ENCODE peak calls at places on chromosome 9, in ten cellular contexts. One of them, this sample, is unnamed.

GRCh38 chr9:34719021-34719768 is 9.3 kb upstream of the CCL21 start:
- DNase-seq in stomach: no peak
- DNase-seq in cardiac muscle cell: no peak
- DNase-seq in left ventricle myocardium inferior: no peak
- DNase-seq in neural progenitor cell: no peak
- DNase-seq in MM.1S: no peak
- DNase-seq in fibroblast of lung: no peak
- DNase-seq in HCT116: no peak
- DNase-seq in transverse colon: no peak
- DNase-seq in right atrium auricular region: no peak
- DNase-seq in this sample: no peak

GRCh38 chr9:77598961-77599360 is 49.2 kb downstream of the GNA14 start:
- DNase-seq in stomach: no peak
- DNase-seq in cardiac muscle cell: no peak
- DNase-seq in left ventricle myocardium inferior: no peak
- DNase-seq in neural progenitor cell: no peak
- DNase-seq in MM.1S: no peak
- DNase-seq in fibroblast of lung: no peak
- DNase-seq in HCT116: no peak
- DNase-seq in transverse colon: no peak
- DNase-seq in right atrium auricular region: no peak
- DNase-seq in this sample: no peak

GRCh38 chr9:136234597-136234996 is 11.0 kb downstream of the QSOX2 start:
- DNase-seq in stomach: no peak
- DNase-seq in cardiac muscle cell: no peak
- DNase-seq in left ventricle myocardium inferior: no peak
- DNase-seq in neural progenitor cell: no peak
- DNase-seq in MM.1S: no peak
- DNase-seq in fibroblast of lung: no peak
- DNase-seq in HCT116: no peak
- DNase-seq in transverse colon: no peak
- DNase-seq in right atrium auricular region: no peak
- DNase-seq in this sample: no peak

GRCh38 chr9:126621919-126622735 is 8.4 kb downstream of the LMX1B start:
- DNase-seq in stomach: no peak
- DNase-seq in cardiac muscle cell: no peak
- DNase-seq in left ventricle myocardium inferior: no peak
- DNase-seq in neural progenitor cell: no peak
- DNase-seq in MM.1S: no peak
- DNase-seq in fibroblast of lung: no peak
- DNase-seq in HCT116: no peak
- DNase-seq in transverse colon: no peak
- DNase-seq in right atrium auricular region: no peak
- DNase-seq in this sample: no peak

GRCh38 chr9:116491659-116492058 is 195.4 kb upstream of the TRIM32 start:
- DNase-seq in stomach: no peak
- DNase-seq in cardiac muscle cell: no peak
- DNase-seq in left ventricle myocardium inferior: no peak
- DNase-seq in neural progenitor cell: no peak
- DNase-seq in MM.1S: no peak
- DNase-seq in fibroblast of lung: peak; percentile 57
- DNase-seq in HCT116: no peak
- DNase-seq in transverse colon: no peak
- DNase-seq in right atrium auricular region: no peak
- DNase-seq in this sample: no peak

GRCh38 chr9:129500166-129500862 is 120.6 kb downstream of the C9orf50 start:
- DNase-seq in stomach: no peak
- DNase-seq in cardiac muscle cell: no peak
- DNase-seq in left ventricle myocardium inferior: no peak
- DNase-seq in neural progenitor cell: peak; percentile 92
- DNase-seq in MM.1S: no peak
- DNase-seq in fibroblast of lung: no peak
- DNase-seq in HCT116: no peak
- DNase-seq in transverse colon: no peak
- DNase-seq in right atrium auricular region: no peak
- DNase-seq in this sample: no peak

GRCh38 chr9:10059044-10059443 is 553.8 kb downstream of the PTPRD start:
- DNase-seq in stomach: no peak
- DNase-seq in cardiac muscle cell: no peak
- DNase-seq in left ventricle myocardium inferior: no peak
- DNase-seq in neural progenitor cell: no peak
- DNase-seq in MM.1S: no peak
- DNase-seq in fibroblast of lung: peak; percentile 85
- DNase-seq in HCT116: no peak
- DNase-seq in transverse colon: no peak
- DNase-seq in right atrium auricular region: no peak
- DNase-seq in this sample: no peak

GRCh38 chr9:29691758-29692407 is 2118.6 kb upstream of the C9orf72 start:
- DNase-seq in stomach: no peak
- DNase-seq in cardiac muscle cell: peak; percentile 69
- DNase-seq in left ventricle myocardium inferior: no peak
- DNase-seq in neural progenitor cell: peak; percentile 79
- DNase-seq in MM.1S: peak; percentile 15
- DNase-seq in fibroblast of lung: peak; percentile 25
- DNase-seq in HCT116: peak; percentile 23
- DNase-seq in transverse colon: no peak
- DNase-seq in right atrium auricular region: no peak
- DNase-seq in this sample: no peak

GRCh38 chr9:94665606-94666005 is 26.3 kb upstream of the FBP1 start:
- DNase-seq in stomach: no peak
- DNase-seq in cardiac muscle cell: no peak
- DNase-seq in left ventricle myocardium inferior: no peak
- DNase-seq in neural progenitor cell: peak; percentile 22
- DNase-seq in MM.1S: no peak
- DNase-seq in fibroblast of lung: no peak
- DNase-seq in HCT116: no peak
- DNase-seq in transverse colon: no peak
- DNase-seq in right atrium auricular region: no peak
- DNase-seq in this sample: no peak

GRCh38 chr9:94663139-94663538 is 23.8 kb upstream of the FBP1 start:
- DNase-seq in stomach: no peak
- DNase-seq in cardiac muscle cell: no peak
- DNase-seq in left ventricle myocardium inferior: no peak
- DNase-seq in neural progenitor cell: no peak
- DNase-seq in MM.1S: no peak
- DNase-seq in fibroblast of lung: no peak
- DNase-seq in HCT116: no peak
- DNase-seq in transverse colon: no peak
- DNase-seq in right atrium auricular region: no peak
- DNase-seq in this sample: no peak

GRCh38 chr9:94666364-94667099 is 27.2 kb upstream of the FBP1 start:
- DNase-seq in stomach: no peak
- DNase-seq in cardiac muscle cell: no peak
- DNase-seq in left ventricle myocardium inferior: no peak
- DNase-seq in neural progenitor cell: no peak
- DNase-seq in MM.1S: no peak
- DNase-seq in fibroblast of lung: no peak
- DNase-seq in HCT116: no peak
- DNase-seq in transverse colon: no peak
- DNase-seq in right atrium auricular region: no peak
- DNase-seq in this sample: no peak

GRCh38 chr9:94672811-94673487 is 33.6 kb upstream of the FBP1 start:
- DNase-seq in stomach: no peak
- DNase-seq in cardiac muscle cell: no peak
- DNase-seq in left ventricle myocardium inferior: no peak
- DNase-seq in neural progenitor cell: no peak
- DNase-seq in MM.1S: no peak
- DNase-seq in fibroblast of lung: peak; percentile 56
- DNase-seq in HCT116: no peak
- DNase-seq in transverse colon: no peak
- DNase-seq in right atrium auricular region: no peak
- DNase-seq in this sample: no peak

GRCh38 chr9:94668424-94668916 is 29.2 kb upstream of the FBP1 start:
- DNase-seq in stomach: no peak
- DNase-seq in cardiac muscle cell: no peak
- DNase-seq in left ventricle myocardium inferior: no peak
- DNase-seq in neural progenitor cell: no peak
- DNase-seq in MM.1S: no peak
- DNase-seq in fibroblast of lung: no peak
- DNase-seq in HCT116: no peak
- DNase-seq in transverse colon: no peak
- DNase-seq in right atrium auricular region: no peak
- DNase-seq in this sample: no peak
- TF ChIP-seq CTCF in stomach: no peak
- TF ChIP-seq CTCF in cardiac muscle cell: no peak
- TF ChIP-seq CTCF in left ventricle myocardium inferior: no peak
- TF ChIP-seq CTCF in neural progenitor cell: no peak
- TF ChIP-seq CTCF in MM.1S: no peak
- TF ChIP-seq CTCF in fibroblast of lung: no peak
- TF ChIP-seq CTCF in HCT116: no peak
- TF ChIP-seq CTCF in transverse colon: no peak
- TF ChIP-seq CTCF in right atrium auricular region: no peak
- TF ChIP-seq CTCF in this sample: no peak

DNA sequence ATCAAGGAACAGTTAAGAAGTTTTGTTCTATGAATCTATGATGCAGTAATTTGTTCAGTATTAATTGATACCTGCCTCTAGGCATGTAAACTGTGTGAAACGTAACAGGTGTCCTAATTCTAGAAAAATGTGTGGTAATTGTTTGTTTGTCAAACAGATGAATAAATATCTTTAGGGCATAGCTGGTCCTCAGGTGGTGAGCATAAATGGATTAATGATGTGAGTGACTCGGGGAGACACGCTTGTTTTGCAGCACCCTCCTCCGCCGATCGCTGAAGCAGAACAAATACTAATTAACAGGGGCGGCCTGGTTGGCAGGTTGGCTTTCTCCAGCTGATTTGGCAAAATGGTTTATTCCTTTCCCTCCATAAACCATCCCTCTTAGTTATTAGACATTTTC is 88.8 kb downstream of the TLE4 start:
- DNase-seq in stomach: no peak
- DNase-seq in cardiac muscle cell: no peak
- DNase-seq in left ventricle myocardium inferior: no peak
- DNase-seq in neural progenitor cell: peak; percentile 78
- DNase-seq in MM.1S: no peak
- DNase-seq in fibroblast of lung: no peak
- DNase-seq in HCT116: no peak
- DNase-seq in transverse colon: no peak
- DNase-seq in right atrium auricular region: no peak
- DNase-seq in this sample: no peak
- H3K4me1 ChIP-seq in stomach: peaks cover 58% of the 10 kb centered on the region
- H3K4me1 ChIP-seq in cardiac muscle cell: no peaks in the 10 kb centered on the region
- H3K4me1 ChIP-seq in left ventricle myocardium inferior: peaks cover 38% of the 10 kb centered on the region
- H3K4me1 ChIP-seq in neural progenitor cell: peaks cover 79% of the 10 kb centered on the region
- H3K4me1 ChIP-seq in MM.1S: no peaks in the 10 kb centered on the region
- H3K4me1 ChIP-seq in fibroblast of lung: no peaks in the 10 kb centered on the region
- H3K4me1 ChIP-seq in HCT116: no peaks in the 10 kb centered on the region
- H3K4me1 ChIP-seq in transverse colon: no peaks in the 10 kb centered on the region
- H3K4me1 ChIP-seq in right atrium auricular region: peaks cover 32% of the 10 kb centered on the region
- H3K4me1 ChIP-seq in this sample: peaks cover 29% of the 10 kb centered on the region

GRCh38 chr9:112352209-112352608 is 18.8 kb upstream of the PTBP3 start:
- DNase-seq in stomach: no peak
- DNase-seq in cardiac muscle cell: no peak
- DNase-seq in left ventricle myocardium inferior: no peak
- DNase-seq in neural progenitor cell: no peak
- DNase-seq in MM.1S: no peak
- DNase-seq in fibroblast of lung: no peak
- DNase-seq in HCT116: no peak
- DNase-seq in transverse colon: no peak
- DNase-seq in right atrium auricular region: no peak
- DNase-seq in this sample: no peak

GRCh38 chr9:112360047-112360804 is 19.7 kb upstream of the HSDL2 start:
- DNase-seq in stomach: no peak
- DNase-seq in cardiac muscle cell: no peak
- DNase-seq in left ventricle myocardium inferior: no peak
- DNase-seq in neural progenitor cell: no peak
- DNase-seq in MM.1S: no peak
- DNase-seq in fibroblast of lung: peak; percentile 16
- DNase-seq in HCT116: no peak
- DNase-seq in transverse colon: no peak
- DNase-seq in right atrium auricular region: no peak
- DNase-seq in this sample: no peak

GRCh38 chr9:112351184-112351583 is 17.8 kb upstream of the PTBP3 start:
- DNase-seq in stomach: no peak
- DNase-seq in cardiac muscle cell: no peak
- DNase-seq in left ventricle myocardium inferior: no peak
- DNase-seq in neural progenitor cell: no peak
- DNase-seq in MM.1S: no peak
- DNase-seq in fibroblast of lung: no peak
- DNase-seq in HCT116: no peak
- DNase-seq in transverse colon: no peak
- DNase-seq in right atrium auricular region: no peak
- DNase-seq in this sample: no peak

GRCh38 chr9:112354081-112354743 is 20.8 kb upstream of the PTBP3 start:
- DNase-seq in stomach: no peak
- DNase-seq in cardiac muscle cell: no peak
- DNase-seq in left ventricle myocardium inferior: no peak
- DNase-seq in neural progenitor cell: no peak
- DNase-seq in MM.1S: no peak
- DNase-seq in fibroblast of lung: no peak
- DNase-seq in HCT116: no peak
- DNase-seq in transverse colon: no peak
- DNase-seq in right atrium auricular region: no peak
- DNase-seq in this sample: no peak

DNA sequence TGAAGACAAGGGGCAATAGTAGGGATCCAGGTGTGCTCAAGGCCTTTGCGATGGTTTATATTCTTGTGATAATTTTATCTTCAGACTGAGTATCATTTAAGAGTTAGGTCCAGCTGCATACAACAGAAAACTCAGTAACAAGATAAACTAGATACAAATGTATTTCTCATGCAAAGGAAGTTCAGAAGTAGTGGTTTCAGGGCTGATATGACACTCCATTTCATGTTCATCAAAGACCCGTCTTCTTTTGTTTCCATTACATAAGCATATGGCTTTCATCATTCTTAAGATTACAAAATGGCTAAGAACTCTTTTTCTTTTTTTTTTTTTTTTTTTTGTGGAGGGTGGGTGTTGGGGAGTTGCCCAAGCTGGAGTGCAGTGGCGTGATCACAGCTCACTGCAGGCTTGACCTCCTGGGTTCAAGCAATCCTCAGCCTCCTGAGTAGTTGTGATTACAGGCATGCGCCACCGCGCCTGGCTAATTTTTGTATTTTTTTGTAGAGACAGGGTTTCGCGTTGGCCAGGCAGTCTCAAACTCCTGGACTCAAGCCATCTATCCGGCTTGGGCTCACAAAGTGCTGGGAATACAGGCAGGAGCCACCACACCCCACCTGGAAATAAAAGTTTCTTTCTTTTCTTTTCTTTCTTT is 22.0 kb upstream of the PTBP3 start:
- DNase-seq in stomach: no peak
- DNase-seq in cardiac muscle cell: no peak
- DNase-seq in left ventricle myocardium inferior: no peak
- DNase-seq in neural progenitor cell: no peak
- DNase-seq in MM.1S: no peak
- DNase-seq in fibroblast of lung: peak; percentile 50
- DNase-seq in HCT116: no peak
- DNase-seq in transverse colon: no peak
- DNase-seq in right atrium auricular region: no peak
- DNase-seq in this sample: no peak
- TF ChIP-seq CTCF in stomach: no peak
- TF ChIP-seq CTCF in cardiac muscle cell: no peak
- TF ChIP-seq CTCF in left ventricle myocardium inferior: no peak
- TF ChIP-seq CTCF in neural progenitor cell: no peak
- TF ChIP-seq CTCF in MM.1S: no peak
- TF ChIP-seq CTCF in fibroblast of lung: no peak
- TF ChIP-seq CTCF in HCT116: no peak
- TF ChIP-seq CTCF in transverse colon: no peak
- TF ChIP-seq CTCF in right atrium auricular region: no peak
- TF ChIP-seq CTCF in this sample: no peak

GRCh38 chr9:133331641-133332380 is 4.2 kb downstream of the SURF6 start:
- DNase-seq in stomach: no peak
- DNase-seq in cardiac muscle cell: no peak
- DNase-seq in left ventricle myocardium inferior: no peak
- DNase-seq in neural progenitor cell: no peak
- DNase-seq in MM.1S: no peak
- DNase-seq in fibroblast of lung: no peak
- DNase-seq in HCT116: no peak
- DNase-seq in transverse colon: no peak
- DNase-seq in right atrium auricular region: no peak
- DNase-seq in this sample: no peak

GRCh38 chr9:133333011-133333410 is 3.0 kb downstream of the SURF6 start:
- DNase-seq in stomach: no peak
- DNase-seq in cardiac muscle cell: no peak
- DNase-seq in left ventricle myocardium inferior: no peak
- DNase-seq in neural progenitor cell: no peak
- DNase-seq in MM.1S: no peak
- DNase-seq in fibroblast of lung: no peak
- DNase-seq in HCT116: no peak
- DNase-seq in transverse colon: no peak
- DNase-seq in right atrium auricular region: no peak
- DNase-seq in this sample: no peak

GRCh38 chr9:133332381-133332730 is 3.6 kb downstream of the SURF6 start:
- DNase-seq in stomach: no peak
- DNase-seq in cardiac muscle cell: no peak
- DNase-seq in left ventricle myocardium inferior: no peak
- DNase-seq in neural progenitor cell: no peak
- DNase-seq in MM.1S: no peak
- DNase-seq in fibroblast of lung: no peak
- DNase-seq in HCT116: no peak
- DNase-seq in transverse colon: no peak
- DNase-seq in right atrium auricular region: no peak
- DNase-seq in this sample: peak; percentile 7

GRCh38 chr9:133333566-133333965 is 2.4 kb downstream of the SURF6 start:
- DNase-seq in stomach: no peak
- DNase-seq in cardiac muscle cell: no peak
- DNase-seq in left ventricle myocardium inferior: peak; percentile 11
- DNase-seq in neural progenitor cell: no peak
- DNase-seq in MM.1S: no peak
- DNase-seq in fibroblast of lung: no peak
- DNase-seq in HCT116: no peak
- DNase-seq in transverse colon: no peak
- DNase-seq in right atrium auricular region: no peak
- DNase-seq in this sample: peak; percentile 7

DNA sequence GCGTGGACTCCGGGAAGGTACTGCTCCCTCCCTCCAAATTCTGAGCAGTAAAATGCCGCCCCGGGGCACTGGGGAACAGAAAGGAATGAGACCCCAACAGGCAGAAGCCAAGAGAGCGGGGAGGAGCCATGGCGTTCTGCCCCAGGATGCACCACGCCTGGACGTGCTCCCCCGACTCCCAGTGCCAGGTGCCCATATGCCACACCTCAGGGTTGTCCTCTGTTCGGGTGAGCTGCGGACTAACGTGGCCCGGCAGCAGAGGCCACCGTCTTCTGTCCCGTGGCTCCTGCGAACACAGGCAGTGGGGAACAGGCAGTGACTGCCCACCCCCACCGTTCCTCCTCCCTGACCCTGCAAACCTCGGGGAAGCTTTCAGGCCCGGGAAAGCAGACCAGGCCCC is 4.8 kb downstream of the SURF6 start:
- DNase-seq in stomach: no peak
- DNase-seq in cardiac muscle cell: no peak
- DNase-seq in left ventricle myocardium inferior: no peak
- DNase-seq in neural progenitor cell: no peak
- DNase-seq in MM.1S: no peak
- DNase-seq in fibroblast of lung: no peak
- DNase-seq in HCT116: no peak
- DNase-seq in transverse colon: no peak
- DNase-seq in right atrium auricular region: no peak
- DNase-seq in this sample: peak; percentile 10
- H3K4me1 ChIP-seq in stomach: peaks cover 22% of the 10 kb centered on the region
- H3K4me1 ChIP-seq in cardiac muscle cell: peaks cover 5% of the 10 kb centered on the region
- H3K4me1 ChIP-seq in left ventricle myocardium inferior: peaks cover 33% of the 10 kb centered on the region
- H3K4me1 ChIP-seq in neural progenitor cell: peaks cover 5% of the 10 kb centered on the region
- H3K4me1 ChIP-seq in MM.1S: peaks cover 4% of the 10 kb centered on the region
- H3K4me1 ChIP-seq in fibroblast of lung: no peaks in the 10 kb centered on the region
- H3K4me1 ChIP-seq in HCT116: peaks cover 9% of the 10 kb centered on the region
- H3K4me1 ChIP-seq in transverse colon: peaks cover 25% of the 10 kb centered on the region
- H3K4me1 ChIP-seq in right atrium auricular region: peaks cover 23% of the 10 kb centered on the region
- H3K4me1 ChIP-seq in this sample: peaks cover 12% of the 10 kb centered on the region